ENCODE peak calls at places on chromosomes 6 and 20, in nine cellular contexts. Z, B, Y, Q, F, P, M, A and R are unnamed samples.

GRCh38 chr6:157778719-157779118 is 44.3 kb upstream of the SNX9 start:
- DNase-seq in Z (no peak), B (no peak), Y (no peak), Q (no peak), F (no peak), P (no peak), M (no peak), A (no peak), R (no peak)

GRCh38 chr6:43682724-43683429 is 4.7 kb downstream of the MRPS18A start:
- DNase-seq in Z (no peak), B (no peak), Y (no peak), Q (no peak), F (no peak), P (no peak), M (no peak), A (no peak), R (no peak)

GRCh38 chr20:21820688-21821087 is 115.2 kb downstream of the PAX1 start:
- DNase-seq in Z (no peak), B (no peak), Y (no peak), Q (no peak), F (no peak), P (no peak), M (no peak), A (no peak), R (no peak)

GRCh38 chr20:59123011-59123676 is 40.5 kb upstream of the ZNF831 start:
- DNase-seq in Z (no peak), B (no peak), Y (no peak), Q (no peak), F (no peak), P (no peak), M (no peak), A (no peak), R (no peak)

GRCh38 chr20:62297449-62298227 is 5.2 kb upstream of the ADRM1 start:
- DNase-seq in Z (no peak), B (no peak), Y (no peak), Q (no peak), F (no peak), P (no peak), M (no peak), A (no peak), R (no peak)

GRCh38 chr20:33733654-33734576 is 2.1 kb downstream of the ZNF341 start:
- DNase-seq in Z (peak), B (peak), Y (no peak), Q (no peak), F (no peak), P (peak), M (peak), A (no peak), R (no peak)

GRCh38 chr6:33543116-33543515 is 37.0 kb downstream of the BAK1 start:
- DNase-seq in Z (no peak), B (no peak), Y (no peak), Q (no peak), F (no peak), P (no peak), M (no peak), A (no peak), R (no peak)

GRCh38 chr6:137697267-137697938 is 169.7 kb upstream of the TNFAIP3 start:
- DNase-seq in Z (peak), B (no peak), Y (peak), Q (no peak), F (peak), P (peak), M (peak), A (no peak), R (no peak)

GRCh38 chr6:71194730-71195129 is 93.9 kb upstream of the OGFRL1 start:
- DNase-seq in Z (peak), B (no peak), Y (no peak), Q (no peak), F (no peak), P (no peak), M (no peak), A (no peak), R (no peak)

GRCh38 chr6:167733740-167734661 is 92.7 kb upstream of the AFDN start:
- DNase-seq in Z (no peak), B (no peak), Y (no peak), Q (no peak), F (no peak), P (no peak), M (no peak), A (no peak), R (no peak)

GRCh38 chr6:56247654-56248122 is 308 bp upstream of the COL21A1 start:
- DNase-seq in Z (no peak), B (no peak), Y (no peak), Q (no peak), F (no peak), P (no peak), M (no peak), A (no peak), R (no peak)

GRCh38 chr6:148681666-148682065 is 65.2 kb upstream of the UST start:
- DNase-seq in Z (peak), B (no peak), Y (no peak), Q (no peak), F (no peak), P (no peak), M (no peak), A (no peak), R (no peak)

GRCh38 chr20:51526105-51526470 is 16.4 kb downstream of the NFATC2 start:
- DNase-seq in Z (no peak), B (no peak), Y (no peak), Q (no peak), F (no peak), P (no peak), M (no peak), A (no peak), R (no peak)

GRCh38 chr20:57896563-57896962 is 186.7 kb upstream of the PMEPA1 start:
- DNase-seq in Z (no peak), B (no peak), Y (no peak), Q (no peak), F (no peak), P (no peak), M (no peak), A (no peak), R (no peak)

GRCh38 chr6:33978593-33979150 is 167.2 kb downstream of the GRM4 start:
- DNase-seq in Z (no peak), B (no peak), Y (no peak), Q (no peak), F (no peak), P (no peak), M (no peak), A (no peak), R (no peak)

GRCh38 chr6:28657756-28658465 is 132.2 kb downstream of the GPX5 start:
- DNase-seq in Z (peak), B (no peak), Y (peak), Q (no peak), F (peak), P (peak), M (peak), A (peak), R (no peak)

GRCh38 chr6:38153076-38153475 is 333.5 kb downstream of the ZFAND3 start:
- DNase-seq in Z (no peak), B (no peak), Y (no peak), Q (no peak), F (no peak), P (no peak), M (no peak), A (no peak), R (no peak)

GRCh38 chr6:163751032-163751525 is 336.6 kb downstream of the QKI start:
- DNase-seq in Z (no peak), B (no peak), Y (peak), Q (no peak), F (peak), P (no peak), M (no peak), A (no peak), R (no peak)

GRCh38 chr20:44683263-44684046 is 31.7 kb upstream of the CCN5 start:
- DNase-seq in Z (no peak), B (peak), Y (peak), Q (no peak), F (no peak), P (peak), M (peak), A (peak), R (no peak)

GRCh38 chr6:35041086-35041855 is 99.9 kb downstream of the TCP11 start:
- DNase-seq in Z (no peak), B (no peak), Y (no peak), Q (no peak), F (no peak), P (no peak), M (no peak), A (no peak), R (no peak)

GRCh38 chr6:36340671-36341454 is 4.2 kb upstream of the BNIP5 start:
- DNase-seq in Z (peak), B (peak), Y (peak), Q (no peak), F (no peak), P (peak), M (peak), A (no peak), R (no peak)

GRCh38 chr6:62683063-62683462 is 397.0 kb upstream of the KHDRBS2 start:
- DNase-seq in Z (no peak), B (no peak), Y (no peak), Q (no peak), F (no peak), P (no peak), M (no peak), A (no peak), R (no peak)

GRCh38 chr20:1473821-1474220 is 7.2 kb upstream of the NSFL1C start:
- DNase-seq in Z (no peak), B (no peak), Y (no peak), Q (no peak), F (no peak), P (no peak), M (no peak), A (no peak), R (no peak)

GRCh38 chr6:111813247-111814162 is 59.7 kb downstream of the FYN start:
- DNase-seq in Z (no peak), B (no peak), Y (no peak), Q (no peak), F (no peak), P (no peak), M (no peak), A (no peak), R (no peak)
- H3K4me3 ChIP-seq in Z (no peak), B (no peak), Y (no peak), Q (no peak), F (no peak), P (no peak), M (no peak), A (no peak), R (no peak)

GRCh38 chr20:8078528-8078914 is 53.5 kb upstream of the PLCB1 start:
- DNase-seq in Z (no peak), B (no peak), Y (peak), Q (no peak), F (no peak), P (no peak), M (no peak), A (no peak), R (no peak)

GRCh38 chr20:8076505-8077498 is 55.3 kb upstream of the PLCB1 start:
- DNase-seq in Z (no peak), B (no peak), Y (no peak), Q (no peak), F (no peak), P (no peak), M (no peak), A (no peak), R (no peak)

GRCh38 chr20:8079976-8080375 is 52.1 kb upstream of the PLCB1 start:
- DNase-seq in Z (no peak), B (no peak), Y (no peak), Q (no peak), F (no peak), P (no peak), M (no peak), A (no peak), R (no peak)

GRCh38 chr20:8082999-8083398 is 49.1 kb upstream of the PLCB1 start:
- DNase-seq in Z (peak), B (no peak), Y (no peak), Q (no peak), F (no peak), P (no peak), M (no peak), A (peak), R (no peak)

GRCh38 chr20:8082025-8082424 is 50.0 kb upstream of the PLCB1 start:
- DNase-seq in Z (no peak), B (no peak), Y (no peak), Q (no peak), F (no peak), P (no peak), M (no peak), A (no peak), R (no peak)
- TF ChIP-seq CTCF in Z (peak), B (peak), Y (peak), Q (no peak), F (peak), P (peak), M (peak), A (peak), R (peak)

GRCh38 chr20:53530440-53530839 is 63.2 kb downstream of the ZNF217 start:
- DNase-seq in Z (no peak), B (no peak), Y (no peak), Q (no peak), F (no peak), P (no peak), M (no peak), A (no peak), R (no peak)

GRCh38 chr20:53534037-53534436 is 59.6 kb downstream of the ZNF217 start:
- DNase-seq in Z (no peak), B (no peak), Y (no peak), Q (no peak), F (no peak), P (no peak), M (no peak), A (no peak), R (no peak)

GRCh38 chr20:53529658-53530057 is 64.0 kb downstream of the ZNF217 start:
- DNase-seq in Z (no peak), B (no peak), Y (no peak), Q (no peak), F (no peak), P (no peak), M (no peak), A (no peak), R (no peak)

DNA sequence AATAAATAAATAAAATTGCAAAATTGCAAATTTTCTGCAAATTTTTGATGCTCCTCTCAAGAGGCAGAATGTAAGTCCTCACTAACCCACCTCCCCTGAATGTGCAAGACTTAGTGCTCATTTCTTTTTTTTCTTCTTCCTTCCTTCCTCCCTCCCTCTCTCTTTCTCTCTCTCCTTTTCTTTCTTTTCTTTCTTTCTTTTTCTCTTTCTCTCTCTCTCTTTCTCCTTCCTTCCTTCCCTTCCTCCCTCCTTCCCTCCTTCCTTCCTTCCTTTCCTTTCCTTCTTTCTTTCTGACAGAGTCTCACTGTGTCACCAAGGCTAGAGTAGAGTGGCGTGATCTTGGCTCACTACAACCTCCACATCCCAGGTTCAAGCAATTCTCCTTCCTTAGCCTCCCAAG is 60.1 kb downstream of the ZNF217 start:
- DNase-seq in Z (no peak), B (no peak), Y (no peak), Q (no peak), F (no peak), P (no peak), M (no peak), A (no peak), R (no peak)
- H3K4me3 ChIP-seq in Z (no peak), B (no peak), Y (no peak), Q (no peak), F (no peak), P (no peak), M (no peak), A (no peak), R (no peak)

GRCh38 chr6:161727063-161727462 is 453.2 kb upstream of the AGPAT4 start:
- DNase-seq in Z (no peak), B (no peak), Y (no peak), Q (no peak), F (no peak), P (no peak), M (no peak), A (no peak), R (no peak)
- TF ChIP-seq CTCF in Z (no peak), B (no peak), Y (no peak), Q (no peak), F (no peak), P (no peak), M (no peak), A (no peak), R (no peak)

GRCh38 chr6:32149932-32150920 is 1.5 kb downstream of the PRRT1 start:
- DNase-seq in Z (no peak), B (no peak), Y (no peak), Q (no peak), F (no peak), P (no peak), M (no peak), A (no peak), R (no peak)
- H3K4me3 ChIP-seq in Z (peak), B (peak), Y (no peak), Q (peak), F (no peak), P (no peak), M (no peak), A (no peak), R (no peak)

GRCh38 chr6:107116923-107117417 is 1.7 kb upstream of the BEND3 start:
- DNase-seq in Z (no peak), B (no peak), Y (no peak), Q (no peak), F (no peak), P (no peak), M (no peak), A (no peak), R (no peak)
- TF ChIP-seq CTCF in Z (no peak), B (no peak), Y (no peak), Q (no peak), F (no peak), P (no peak), M (no peak), A (no peak), R (no peak)

GRCh38 chr6:169988769-169989550 is 237.5 kb downstream of the ERMARD start:
- DNase-seq in Z (no peak), B (no peak), Y (no peak), Q (no peak), F (no peak), P (no peak), M (no peak), A (no peak), R (no peak)

GRCh38 chr6:169991913-169992312 is 240.5 kb downstream of the ERMARD start:
- DNase-seq in Z (no peak), B (no peak), Y (no peak), Q (no peak), F (no peak), P (no peak), M (no peak), A (no peak), R (no peak)

GRCh38 chr6:169989594-169989993 is 238.2 kb downstream of the ERMARD start:
- DNase-seq in Z (no peak), B (no peak), Y (no peak), Q (no peak), F (no peak), P (no peak), M (no peak), A (no peak), R (no peak)

GRCh38 chr6:169991031-169991390 is 239.6 kb downstream of the ERMARD start:
- DNase-seq in Z (no peak), B (no peak), Y (no peak), Q (no peak), F (no peak), P (no peak), M (no peak), A (no peak), R (no peak)

GRCh38 chr6:169990095-169991030 is 238.9 kb downstream of the ERMARD start:
- DNase-seq in Z (no peak), B (no peak), Y (no peak), Q (no peak), F (no peak), P (no peak), M (no peak), A (peak), R (peak)
- H3K4me3 ChIP-seq in Z (no peak), B (no peak), Y (no peak), Q (no peak), F (no peak), P (no peak), M (no peak), A (no peak), R (no peak)

GRCh38 chr6:81819767-81820166 is 67.3 kb upstream of the TENT5A start:
- DNase-seq in Z (no peak), B (no peak), Y (no peak), Q (no peak), F (no peak), P (no peak), M (no peak), A (no peak), R (no peak)

GRCh38 chr6:81822584-81822983 is 70.1 kb upstream of the TENT5A start:
- DNase-seq in Z (no peak), B (no peak), Y (no peak), Q (no peak), F (no peak), P (no peak), M (no peak), A (no peak), R (no peak)

GRCh38 chr6:81820422-81820821 is 67.9 kb upstream of the TENT5A start:
- DNase-seq in Z (no peak), B (no peak), Y (no peak), Q (no peak), F (no peak), P (no peak), M (no peak), A (no peak), R (no peak)

GRCh38 chr6:81821449-81821848 is 69.0 kb upstream of the TENT5A start:
- DNase-seq in Z (no peak), B (no peak), Y (no peak), Q (no peak), F (no peak), P (no peak), M (no peak), A (no peak), R (no peak)

GRCh38 chr6:81820979-81821378 is 68.5 kb upstream of the TENT5A start:
- DNase-seq in Z (no peak), B (no peak), Y (no peak), Q (no peak), F (no peak), P (peak), M (peak), A (no peak), R (no peak)
- TF ChIP-seq CTCF in Z (no peak), B (no peak), Y (no peak), Q (no peak), F (no peak), P (no peak), M (no peak), A (no peak), R (no peak)